ENCODE peak calls at places on chromosomes 7 and 10, in ten cellular contexts. V, E, M, C, X, Y, D, I, J and F are unnamed samples.

GRCh38 chr7:94571816-94572215 is 62.2 kb downstream of the CASD1 start:
- DNase-seq in X (no peak), J (no peak), Y (no peak), D (no peak), I (no peak), V (no peak), C (no peak), M (no peak), E (no peak), F (no peak)

GRCh38 chr10:110530131-110530831 is 32.6 kb downstream of the DUSP5 start:
- DNase-seq in X (peak; percentile 26), J (peak; percentile 67), I (peak; percentile 5), Y (no peak), E (peak; percentile 77), V (peak; percentile 87), C (no peak), M (peak; percentile 68), D (peak; percentile 92), F (no peak)

GRCh38 chr10:71312840-71313789 is 5.9 kb upstream of the SLC29A3 start:
- DNase-seq in M (peak; percentile 9), D (no peak), Y (no peak), E (peak; percentile 25), V (peak; percentile 89), X (no peak), I (no peak), J (no peak), C (no peak), F (no peak)

GRCh38 chr10:89427629-89428028 is 13.3 kb downstream of the IFIT5 start:
- DNase-seq in C (no peak), D (no peak), Y (no peak), V (no peak), X (no peak), M (peak; percentile 76), J (no peak), I (no peak), E (no peak), F (no peak)

GRCh38 chr7:79096361-79096805 is 357.1 kb downstream of the MAGI2 start:
- DNase-seq in J (no peak), M (peak; percentile 15), E (no peak), I (no peak), D (no peak), X (no peak), V (no peak), Y (no peak), C (no peak), F (no peak)

GRCh38 chr10:16952610-16953009 is 135.4 kb upstream of the RSU1 start:
- DNase-seq in Y (no peak), V (no peak), M (no peak), E (no peak), D (peak; percentile 55), J (no peak), X (no peak), C (no peak), I (no peak), F (no peak)

GRCh38 chr10:73997479-73997805 is 474 bp upstream of the VCL start:
- DNase-seq in E (peak; percentile 79), V (no peak), D (no peak), X (no peak), J (no peak), M (no peak), Y (peak; percentile 78), C (no peak), I (no peak), F (no peak)

GRCh38 chr10:6542999-6543430 is 37.1 kb downstream of the PRKCQ start:
- DNase-seq in V (no peak), J (no peak), M (no peak), D (no peak), I (no peak), X (peak; percentile 33), C (no peak), E (no peak), Y (peak; percentile 72), F (peak; percentile 50)

GRCh38 chr10:95266674-95267095 is 24.1 kb downstream of the PDLIM1 start:
- DNase-seq in M (peak; percentile 83), Y (peak; percentile 23), X (no peak), C (no peak), J (no peak), I (no peak), E (no peak), V (no peak), D (no peak), F (no peak)

GRCh38 chr7:83036130-83036529 is 126.6 kb downstream of the PCLO start:
- DNase-seq in X (no peak), M (no peak), D (no peak), J (no peak), E (no peak), I (no peak), V (no peak), C (no peak), Y (no peak), F (no peak)

GRCh38 chr7:139560678-139561077 is 37.2 kb downstream of the CLEC2L start:
- DNase-seq in Y (no peak), C (no peak), X (no peak), D (no peak), E (no peak), I (peak; percentile 96), V (no peak), M (no peak), J (no peak), F (no peak)

GRCh38 chr7:26291699-26292538 is at the start of gene SNX10:
- DNase-seq in V (peak; percentile 85), C (peak; percentile 26), I (peak; percentile 77), D (peak; percentile 79), X (peak; percentile 76), M (no peak), E (peak; percentile 79), Y (peak; percentile 91), J (peak; percentile 89), F (peak; percentile 77)

GRCh38 chr10:21334891-21335696 is 190.4 kb downstream of the SKIDA1 start:
- DNase-seq in M (peak; percentile 86), E (no peak), D (no peak), C (no peak), J (no peak), I (no peak), X (no peak), V (peak; percentile 93), Y (no peak), F (no peak)